ENCODE peak calls at places on chromosome 10, in nine cellular contexts. L is SK-N-SH; K is Caco-2; C is neural progenitor cell; V is CD8-positive, alpha-beta T cell; O is upper lobe of right lung; Y is IMR-90; R is BJ; Q is choroid plexus epithelial cell. W is an unnamed sample.

GRCh38 chr10:17216217-17216900 is 11.7 kb upstream of the VIM start:
- DNase-seq in L (no peak), K (no peak), C (no peak), V (no peak), O (no peak), Y (peak; percentile 98), R (peak; percentile 95), Q (peak; percentile 97), W (peak; percentile 99)

GRCh38 chr10:4127518-4128315 is 342.7 kb upstream of the KLF6 start:
- DNase-seq in L (no peak), K (no peak), C (no peak), V (no peak), O (no peak), Y (no peak), R (no peak), Q (no peak), W (no peak)

GRCh38 chr10:21860718-21861117 is 142.8 kb downstream of the DNAJC1 start:
- DNase-seq in L (no peak), K (no peak), C (no peak), V (no peak), O (no peak), Y (peak; percentile 22), R (no peak), Q (peak; percentile 21), W (peak; percentile 5)

GRCh38 chr10:88491314-88491713 is 91.8 kb downstream of the RNLS start:
- DNase-seq in L (no peak), K (no peak), C (no peak), V (no peak), O (no peak), Y (no peak), R (no peak), Q (no peak), W (no peak)

GRCh38 chr10:1179346-1180070 is 123.3 kb downstream of the WDR37 start:
- DNase-seq in L (no peak), K (no peak), C (no peak), V (no peak), O (peak; percentile 13), Y (no peak), R (no peak), Q (no peak), W (no peak)

GRCh38 chr10:129465796-129466702 is 992 bp upstream of the MGMT start:
- DNase-seq in L (no peak), K (peak; percentile 8), C (no peak), V (no peak), O (no peak), Y (no peak), R (no peak), Q (no peak), W (peak; percentile 3)

GRCh38 chr10:13483073-13483472 is 45.7 kb downstream of the BEND7 start:
- DNase-seq in L (no peak), K (no peak), C (no peak), V (no peak), O (no peak), Y (no peak), R (no peak), Q (no peak), W (no peak)

GRCh38 chr10:131657985-131658330 is 242.8 kb upstream of the PPP2R2D start:
- DNase-seq in L (no peak), K (no peak), C (no peak), V (no peak), O (no peak), Y (no peak), R (no peak), Q (no peak), W (no peak)

GRCh38 chr10:23693398-23693797 is 254.5 kb downstream of the OTUD1 start:
- DNase-seq in L (peak; percentile 44), K (no peak), C (peak; percentile 80), V (no peak), O (no peak), Y (no peak), R (no peak), Q (no peak), W (no peak)

GRCh38 chr10:88879754-88880286 is at the start of gene STAMBPL1:
- DNase-seq in L (no peak), K (no peak), C (no peak), V (no peak), O (no peak), Y (no peak), R (no peak), Q (no peak), W (peak; percentile 12)

GRCh38 chr10:95480102-95480900 is 80.9 kb downstream of the SORBS1 start:
- DNase-seq in L (no peak), K (no peak), C (no peak), V (no peak), O (no peak), Y (no peak), R (no peak), Q (no peak), W (peak; percentile 14)

GRCh38 chr10:116272497-116273221 is at the start of gene GFRA1:
- DNase-seq in L (peak; percentile 79), K (no peak), C (peak; percentile 69), V (no peak), O (no peak), Y (peak; percentile 7), R (no peak), Q (no peak), W (no peak)
- TF ChIP-seq CTCF in L (no peak), K (no peak), C (peak; percentile 40), V (no peak), O (no peak), Y (peak; percentile 5), R (peak; percentile 4), Q (no peak), W (no peak)

GRCh38 chr10:74051729-74052342 is 53.9 kb downstream of the VCL start:
- DNase-seq in L (no peak), K (peak; percentile 34), C (peak; percentile 28), V (no peak), O (no peak), Y (no peak), R (no peak), Q (peak; percentile 41), W (no peak)
- H3K4me3 ChIP-seq in L (no peak overlapping the region), K (no peak overlapping the region), C (no peak overlapping the region), V (no peak overlapping the region), O (no peak overlapping the region), Y (no peak overlapping the region), R (no peak overlapping the region), Q (no peak overlapping the region), W (no peak overlapping the region)

GRCh38 chr10:114631678-114632417 is 26.2 kb downstream of the ABLIM1 start:
- DNase-seq in L (peak; percentile 87), K (peak; percentile 84), C (peak; percentile 82), V (peak; percentile 51), O (peak; percentile 72), Y (no peak), R (no peak), Q (no peak), W (no peak)
- TF ChIP-seq CTCF in L (no peak), K (no peak), C (no peak), V (no peak), O (no peak), Y (no peak), R (no peak), Q (no peak), W (no peak)

DNA sequence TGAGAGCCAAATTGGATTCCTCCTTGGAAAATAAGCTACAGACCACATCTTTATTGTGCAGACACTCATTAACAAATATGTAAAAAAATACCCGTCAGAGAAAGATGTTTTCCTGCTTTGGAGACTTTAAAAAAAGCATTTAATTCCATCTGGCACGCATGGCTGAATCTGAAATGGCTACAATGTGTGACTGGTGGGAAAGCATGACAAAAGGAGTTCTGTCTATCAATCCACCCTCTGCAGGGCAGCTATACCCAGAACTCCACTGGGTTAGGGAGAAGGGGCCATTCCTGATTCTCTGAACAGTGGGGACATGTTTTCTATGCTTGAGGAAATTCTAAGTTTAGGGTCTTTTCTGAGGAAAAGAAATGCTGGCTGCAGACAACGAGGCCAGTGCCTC is 73.2 kb upstream of the HPS1 start:
- DNase-seq in L (no peak), K (no peak), C (peak; percentile 59), V (no peak), O (no peak), Y (no peak), R (no peak), Q (no peak), W (no peak)
- H3K4me3 ChIP-seq in L (no peak overlapping the region), K (no peak overlapping the region), C (no peak overlapping the region), V (no peak overlapping the region), O (no peak overlapping the region), Y (no peak overlapping the region), R (no peak overlapping the region), Q (no peak overlapping the region), W (no peak overlapping the region)

DNA sequence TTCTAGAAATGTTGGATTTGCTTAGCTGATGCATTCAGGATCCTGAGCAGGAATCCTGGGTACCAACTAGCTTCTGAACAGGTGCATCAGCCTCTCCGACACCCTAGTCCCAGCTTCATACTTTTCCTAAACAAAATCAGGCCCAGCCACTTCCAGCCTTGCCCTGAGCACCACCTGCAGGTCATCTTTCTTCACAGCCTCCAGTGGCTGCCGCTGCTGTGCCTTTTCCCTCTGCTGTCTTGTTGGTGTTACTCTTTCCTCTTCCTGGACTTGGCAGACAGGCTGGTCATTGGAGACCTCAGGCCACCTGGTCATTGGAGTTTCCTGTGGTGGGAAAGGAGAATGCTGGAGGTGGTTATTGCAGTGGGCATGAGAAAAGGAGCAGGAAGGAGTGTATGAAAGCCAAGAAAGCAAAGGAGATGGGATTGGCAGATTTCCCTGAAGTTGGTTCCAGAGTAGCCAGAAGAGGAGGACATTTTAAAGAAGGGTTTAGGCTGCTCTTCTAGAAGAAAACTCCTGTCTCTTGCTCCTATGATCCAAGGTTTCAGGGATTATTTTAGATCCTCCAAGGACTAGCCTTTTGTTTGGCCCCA is 48.2 kb upstream of the NFKB2 start:
- DNase-seq in L (peak; percentile 45), K (peak; percentile 68), C (peak; percentile 82), V (no peak), O (no peak), Y (peak; percentile 38), R (no peak), Q (peak; percentile 66), W (peak; percentile 53)
- TF ChIP-seq CTCF in L (peak; percentile 66), K (peak; percentile 71), C (peak; percentile 82), V (no peak), O (peak; percentile 45), Y (peak; percentile 62), R (peak; percentile 63), Q (peak; percentile 82), W (peak; percentile 61)